ENCODE peak calls at places on chromosomes 16 and 17, in eight cellular contexts. V is cardiac fibroblast; D is activated naive CD8-positive, alpha-beta T cell treated with anti-CD3 and anti-CD28 coated beads for 36 hours; N is tibial artery; T is EL; M is amniotic stem cell; L is GM13977; U is iPS DF 19.7. A is an unnamed sample.

GRCh38 chr17:41800601-41801373 is 11.0 kb downstream of the P3H4 start:
- DNase-seq in L (no peak), M (peak), D (no peak), N (no peak), T (peak), V (peak), U (no peak), A (no peak)

GRCh38 chr16:86824751-86825310 is 246.5 kb downstream of the FOXL1 start:
- DNase-seq in M (no peak), T (no peak), U (no peak), N (peak), V (no peak), D (no peak), L (no peak), A (no peak)

GRCh38 chr17:75345514-75346167 is 56.4 kb upstream of the SLC25A19 start:
- DNase-seq in N (no peak), L (peak), D (peak), T (no peak), U (no peak), M (no peak), V (no peak), A (peak)

GRCh38 chr17:67221062-67221998 is 23.7 kb downstream of the HELZ start:
- DNase-seq in U (no peak), D (no peak), V (peak), M (no peak), L (peak), N (no peak), T (peak), A (no peak)

GRCh38 chr16:52805559-52806168 is 247.0 kb downstream of the CHD9NB start:
- DNase-seq in M (no peak), D (no peak), T (no peak), V (no peak), U (no peak), L (no peak), N (no peak), A (no peak)

GRCh38 chr17:17439971-17440843 is 36.6 kb upstream of the MED9 start:
- DNase-seq in L (peak), T (peak), M (no peak), N (no peak), U (peak), D (peak), V (peak), A (peak)

GRCh38 chr16:21075252-21075651 is 75.4 kb downstream of the DNAH3 start:
- DNase-seq in T (no peak), V (no peak), N (no peak), L (no peak), D (no peak), M (no peak), U (no peak), A (no peak)

GRCh38 chr17:47254403-47254943 is 846 bp downstream of the ITGB3 start:
- DNase-seq in L (no peak), T (no peak), M (no peak), U (no peak), N (no peak), V (no peak), D (no peak), A (no peak)

GRCh38 chr17:47949951-47950350 is 7.7 kb downstream of the PRR15L start:
- DNase-seq in L (no peak), V (no peak), D (no peak), U (no peak), M (no peak), T (no peak), N (no peak), A (no peak)

GRCh38 chr16:63315229-63315628 is 1279.0 kb upstream of the CDH8 start:
- DNase-seq in N (no peak), M (no peak), U (no peak), L (no peak), D (no peak), V (no peak), T (no peak), A (no peak)

GRCh38 chr16:84103678-84104077 is 13.1 kb downstream of the MBTPS1 start:
- DNase-seq in N (no peak), D (no peak), T (no peak), L (no peak), M (no peak), V (peak), U (no peak), A (no peak)

GRCh38 chr16:3311496-3311895 is 6.2 kb downstream of the ZNF75A start:
- DNase-seq in D (no peak), U (no peak), N (no peak), M (no peak), L (no peak), V (no peak), T (no peak), A (no peak)

GRCh38 chr16:19502395-19503131 is 19.3 kb downstream of the GDE1 start:
- DNase-seq in U (no peak), L (peak), N (peak), M (peak), T (peak), V (peak), D (peak), A (peak)

GRCh38 chr17:43655702-43656275 is 5.9 kb downstream of the MEOX1 start:
- DNase-seq in M (no peak), U (no peak), L (no peak), N (no peak), T (no peak), D (no peak), V (no peak), A (no peak)

GRCh38 chr16:50366126-50366525 is 2.7 kb downstream of the BRD7 start:
- DNase-seq in N (no peak), M (no peak), V (no peak), L (no peak), U (no peak), T (no peak), D (no peak), A (no peak)